ENCODE peak calls at places on chromosomes 13 and 19, in eight cellular contexts. One of them, this sample, is unnamed.

GRCh38 chr13:85266331-85266730 is 532.9 kb downstream of the SLITRK6 start:
- DNase-seq in activated CD8-positive, alpha-beta memory T cell treated with anti-CD3 and anti-CD28 coated beads for 48 hours: no peak
- DNase-seq in NAMALWA: no peak
- DNase-seq in T-helper 17 cell: no peak
- DNase-seq in AG04450: no peak
- DNase-seq in testis: no peak
- DNase-seq in immature natural killer cell: no peak
- DNase-seq in amniotic stem cell: no peak
- DNase-seq in this sample: no peak

GRCh38 chr19:47445937-47446402 is 25.7 kb downstream of the SLC8A2 start:
- DNase-seq in NAMALWA: peak
- DNase-seq in amniotic stem cell: no peak
- DNase-seq in immature natural killer cell: peak
- DNase-seq in testis: peak
- DNase-seq in AG04450: no peak
- DNase-seq in T-helper 17 cell: peak
- DNase-seq in activated CD8-positive, alpha-beta memory T cell treated with anti-CD3 and anti-CD28 coated beads for 48 hours: no peak
- DNase-seq in this sample: peak

GRCh38 chr13:40813662-40814454 is 24.4 kb downstream of the SLC25A15 start:
- DNase-seq in NAMALWA: peak
- DNase-seq in immature natural killer cell: peak
- DNase-seq in activated CD8-positive, alpha-beta memory T cell treated with anti-CD3 and anti-CD28 coated beads for 48 hours: no peak
- DNase-seq in T-helper 17 cell: no peak
- DNase-seq in testis: no peak
- DNase-seq in amniotic stem cell: no peak
- DNase-seq in AG04450: no peak
- DNase-seq in this sample: peak

GRCh38 chr19:56148096-56148495 is 7.0 kb downstream of the ZNF444 start:
- DNase-seq in testis: no peak
- DNase-seq in immature natural killer cell: no peak
- DNase-seq in AG04450: no peak
- DNase-seq in activated CD8-positive, alpha-beta memory T cell treated with anti-CD3 and anti-CD28 coated beads for 48 hours: no peak
- DNase-seq in T-helper 17 cell: no peak
- DNase-seq in NAMALWA: no peak
- DNase-seq in amniotic stem cell: no peak
- DNase-seq in this sample: no peak

GRCh38 chr13:100131863-100132574 is 43.1 kb downstream of the PCCA start:
- DNase-seq in activated CD8-positive, alpha-beta memory T cell treated with anti-CD3 and anti-CD28 coated beads for 48 hours: no peak
- DNase-seq in NAMALWA: no peak
- DNase-seq in immature natural killer cell: no peak
- DNase-seq in AG04450: peak
- DNase-seq in T-helper 17 cell: no peak
- DNase-seq in amniotic stem cell: peak
- DNase-seq in testis: no peak
- DNase-seq in this sample: no peak

GRCh38 chr13:61138857-61139256 is 276.8 kb downstream of the PCDH20 start:
- DNase-seq in T-helper 17 cell: no peak
- DNase-seq in immature natural killer cell: no peak
- DNase-seq in testis: no peak
- DNase-seq in activated CD8-positive, alpha-beta memory T cell treated with anti-CD3 and anti-CD28 coated beads for 48 hours: no peak
- DNase-seq in NAMALWA: no peak
- DNase-seq in amniotic stem cell: no peak
- DNase-seq in AG04450: no peak
- DNase-seq in this sample: no peak

GRCh38 chr19:15210323-15210774 is 9.6 kb upstream of the NOTCH3 start:
- DNase-seq in immature natural killer cell: no peak
- DNase-seq in activated CD8-positive, alpha-beta memory T cell treated with anti-CD3 and anti-CD28 coated beads for 48 hours: no peak
- DNase-seq in AG04450: no peak
- DNase-seq in testis: no peak
- DNase-seq in NAMALWA: no peak
- DNase-seq in T-helper 17 cell: no peak
- DNase-seq in amniotic stem cell: no peak
- DNase-seq in this sample: no peak

GRCh38 chr19:38736413-38737280 is 7.6 kb downstream of the CAPN12 start:
- DNase-seq in testis: no peak
- DNase-seq in AG04450: no peak
- DNase-seq in immature natural killer cell: peak
- DNase-seq in T-helper 17 cell: peak
- DNase-seq in activated CD8-positive, alpha-beta memory T cell treated with anti-CD3 and anti-CD28 coated beads for 48 hours: peak
- DNase-seq in NAMALWA: no peak
- DNase-seq in amniotic stem cell: no peak
- DNase-seq in this sample: peak

GRCh38 chr19:7989071-7989575 is 16.3 kb downstream of the ELAVL1 start:
- DNase-seq in immature natural killer cell: no peak
- DNase-seq in T-helper 17 cell: no peak
- DNase-seq in amniotic stem cell: no peak
- DNase-seq in testis: no peak
- DNase-seq in AG04450: no peak
- DNase-seq in NAMALWA: no peak
- DNase-seq in activated CD8-positive, alpha-beta memory T cell treated with anti-CD3 and anti-CD28 coated beads for 48 hours: no peak
- DNase-seq in this sample: no peak

GRCh38 chr13:29914591-29914990 is 64.2 kb upstream of the UBL3 start:
- DNase-seq in T-helper 17 cell: no peak
- DNase-seq in immature natural killer cell: no peak
- DNase-seq in AG04450: no peak
- DNase-seq in amniotic stem cell: no peak
- DNase-seq in activated CD8-positive, alpha-beta memory T cell treated with anti-CD3 and anti-CD28 coated beads for 48 hours: no peak
- DNase-seq in NAMALWA: no peak
- DNase-seq in testis: no peak
- DNase-seq in this sample: no peak